ENCODE peak calls at places on chromosomes 6 and 20, in eight cellular contexts. One of them, this sample, is unnamed.
A peak's percentile ranks its signal among the peaks of the same experiment; 100 is the strongest.

GRCh38 chr6:161750677-161751076 is 476.8 kb upstream of the AGPAT4 start:
- DNase-seq in mucosa of descending colon: no peak
- DNase-seq in BJ: no peak
- DNase-seq in fibroblast of pulmonary artery: no peak
- DNase-seq in HL-60: no peak
- DNase-seq in OCI-LY7: no peak
- DNase-seq in colonic mucosa: no peak
- DNase-seq in cardiac muscle cell: no peak
- DNase-seq in this sample: no peak

GRCh38 chr6:42007753-42008528 is 42.4 kb upstream of the TAF8 start:
- DNase-seq in cardiac muscle cell: no peak
- DNase-seq in OCI-LY7: peak; percentile 88
- DNase-seq in BJ: no peak
- DNase-seq in HL-60: no peak
- DNase-seq in mucosa of descending colon: no peak
- DNase-seq in fibroblast of pulmonary artery: no peak
- DNase-seq in colonic mucosa: no peak
- DNase-seq in this sample: no peak

GRCh38 chr6:137999815-138000214 is 107.4 kb downstream of the PERP start:
- DNase-seq in OCI-LY7: no peak
- DNase-seq in cardiac muscle cell: no peak
- DNase-seq in mucosa of descending colon: no peak
- DNase-seq in HL-60: no peak
- DNase-seq in BJ: no peak
- DNase-seq in fibroblast of pulmonary artery: no peak
- DNase-seq in colonic mucosa: no peak
- DNase-seq in this sample: no peak

GRCh38 chr6:36979343-36979742 is 6.7 kb downstream of the MTCH1 start:
- DNase-seq in HL-60: no peak
- DNase-seq in mucosa of descending colon: no peak
- DNase-seq in fibroblast of pulmonary artery: peak; percentile 71
- DNase-seq in OCI-LY7: no peak
- DNase-seq in colonic mucosa: peak; percentile 34
- DNase-seq in cardiac muscle cell: peak; percentile 41
- DNase-seq in BJ: no peak
- DNase-seq in this sample: no peak

GRCh38 chr6:144582939-144583613 is 297.9 kb downstream of the UTRN start:
- DNase-seq in OCI-LY7: peak; percentile 63
- DNase-seq in mucosa of descending colon: peak; percentile 53
- DNase-seq in colonic mucosa: peak; percentile 35
- DNase-seq in fibroblast of pulmonary artery: no peak
- DNase-seq in BJ: no peak
- DNase-seq in HL-60: no peak
- DNase-seq in cardiac muscle cell: peak; percentile 24
- DNase-seq in this sample: no peak

GRCh38 chr6:12280458-12280857 is 9.7 kb upstream of the EDN1 start:
- DNase-seq in colonic mucosa: no peak
- DNase-seq in fibroblast of pulmonary artery: no peak
- DNase-seq in BJ: no peak
- DNase-seq in mucosa of descending colon: no peak
- DNase-seq in cardiac muscle cell: no peak
- DNase-seq in HL-60: no peak
- DNase-seq in OCI-LY7: no peak
- DNase-seq in this sample: no peak

GRCh38 chr20:53897884-53898557 is 172.4 kb downstream of the BCAS1 start:
- DNase-seq in BJ: no peak
- DNase-seq in fibroblast of pulmonary artery: no peak
- DNase-seq in mucosa of descending colon: no peak
- DNase-seq in colonic mucosa: no peak
- DNase-seq in cardiac muscle cell: no peak
- DNase-seq in OCI-LY7: no peak
- DNase-seq in HL-60: no peak
- DNase-seq in this sample: no peak

GRCh38 chr20:39004508-39004907 is 42.4 kb downstream of the DHX35 start:
- DNase-seq in HL-60: no peak
- DNase-seq in mucosa of descending colon: peak; percentile 79
- DNase-seq in colonic mucosa: peak; percentile 79
- DNase-seq in fibroblast of pulmonary artery: no peak
- DNase-seq in BJ: no peak
- DNase-seq in OCI-LY7: no peak
- DNase-seq in cardiac muscle cell: no peak
- DNase-seq in this sample: no peak

GRCh38 chr6:169794317-169795055 is 43.1 kb downstream of the ERMARD start:
- DNase-seq in mucosa of descending colon: no peak
- DNase-seq in OCI-LY7: no peak
- DNase-seq in fibroblast of pulmonary artery: no peak
- DNase-seq in BJ: no peak
- DNase-seq in HL-60: no peak
- DNase-seq in cardiac muscle cell: no peak
- DNase-seq in colonic mucosa: peak; percentile 30
- DNase-seq in this sample: no peak

GRCh38 chr6:42424906-42425474 is 26.7 kb downstream of the TRERF1 start:
- DNase-seq in mucosa of descending colon: no peak
- DNase-seq in cardiac muscle cell: no peak
- DNase-seq in HL-60: no peak
- DNase-seq in fibroblast of pulmonary artery: no peak
- DNase-seq in BJ: no peak
- DNase-seq in OCI-LY7: no peak
- DNase-seq in colonic mucosa: peak; percentile 39
- DNase-seq in this sample: no peak

GRCh38 chr6:29752451-29753308 is 29.4 kb downstream of the HLA-F start:
- DNase-seq in cardiac muscle cell: peak; percentile 93
- DNase-seq in HL-60: peak; percentile 31
- DNase-seq in colonic mucosa: peak; percentile 90
- DNase-seq in OCI-LY7: peak; percentile 90
- DNase-seq in mucosa of descending colon: peak; percentile 91
- DNase-seq in fibroblast of pulmonary artery: peak; percentile 90
- DNase-seq in BJ: peak; percentile 59
- DNase-seq in this sample: peak; percentile 49

GRCh38 chr6:150739711-150740349 is 125.7 kb upstream of the MTHFD1L start:
- DNase-seq in BJ: no peak
- DNase-seq in HL-60: no peak
- DNase-seq in colonic mucosa: no peak
- DNase-seq in fibroblast of pulmonary artery: no peak
- DNase-seq in cardiac muscle cell: no peak
- DNase-seq in mucosa of descending colon: no peak
- DNase-seq in OCI-LY7: no peak
- DNase-seq in this sample: no peak

GRCh38 chr20:13054011-13054410 is 45.2 kb downstream of the SPTLC3 start:
- DNase-seq in mucosa of descending colon: no peak
- DNase-seq in fibroblast of pulmonary artery: no peak
- DNase-seq in BJ: no peak
- DNase-seq in cardiac muscle cell: no peak
- DNase-seq in OCI-LY7: no peak
- DNase-seq in colonic mucosa: no peak
- DNase-seq in HL-60: no peak
- DNase-seq in this sample: no peak

GRCh38 chr20:44495257-44495656 is 19.6 kb downstream of the TTPAL start:
- DNase-seq in mucosa of descending colon: no peak
- DNase-seq in cardiac muscle cell: no peak
- DNase-seq in fibroblast of pulmonary artery: peak; percentile 93
- DNase-seq in HL-60: peak; percentile 63
- DNase-seq in BJ: peak; percentile 42
- DNase-seq in OCI-LY7: no peak
- DNase-seq in colonic mucosa: no peak
- DNase-seq in this sample: no peak

GRCh38 chr20:44496976-44497375 is 21.3 kb downstream of the TTPAL start:
- DNase-seq in cardiac muscle cell: no peak
- DNase-seq in mucosa of descending colon: no peak
- DNase-seq in colonic mucosa: no peak
- DNase-seq in fibroblast of pulmonary artery: peak; percentile 69
- DNase-seq in HL-60: no peak
- DNase-seq in OCI-LY7: no peak
- DNase-seq in BJ: peak; percentile 60
- DNase-seq in this sample: no peak

GRCh38 chr20:44500221-44500620 is 21.6 kb downstream of the SERINC3 start:
- DNase-seq in mucosa of descending colon: no peak
- DNase-seq in BJ: no peak
- DNase-seq in cardiac muscle cell: no peak
- DNase-seq in colonic mucosa: no peak
- DNase-seq in OCI-LY7: no peak
- DNase-seq in HL-60: no peak
- DNase-seq in fibroblast of pulmonary artery: no peak
- DNase-seq in this sample: no peak

GRCh38 chr20:44495802-44496481 is 20.3 kb downstream of the TTPAL start:
- DNase-seq in mucosa of descending colon: no peak
- DNase-seq in fibroblast of pulmonary artery: peak; percentile 89
- DNase-seq in cardiac muscle cell: no peak
- DNase-seq in OCI-LY7: no peak
- DNase-seq in HL-60: no peak
- DNase-seq in colonic mucosa: no peak
- DNase-seq in BJ: peak; percentile 99
- DNase-seq in this sample: no peak

DNA sequence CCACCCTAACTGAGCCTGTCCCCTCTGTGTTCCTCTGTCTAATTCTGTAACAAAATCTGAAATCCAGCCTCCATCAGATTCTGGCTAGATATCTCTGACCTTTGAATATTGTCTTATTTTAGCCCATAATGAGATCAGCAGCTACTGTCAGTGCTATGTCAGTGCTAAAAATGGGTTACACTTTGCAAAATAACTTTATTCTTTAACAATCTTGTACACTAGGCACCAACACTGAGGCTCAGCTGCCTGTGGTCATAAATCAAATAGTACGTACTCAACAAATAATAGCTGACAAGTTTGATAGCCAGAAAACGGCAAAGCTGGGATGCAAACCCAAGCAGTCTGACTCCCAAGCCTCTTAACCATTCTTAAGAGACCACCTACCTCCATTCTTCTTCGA is 22.1 kb downstream of the TTPAL start:
- DNase-seq in fibroblast of pulmonary artery: no peak
- DNase-seq in OCI-LY7: no peak
- DNase-seq in colonic mucosa: no peak
- DNase-seq in mucosa of descending colon: no peak
- DNase-seq in cardiac muscle cell: no peak
- DNase-seq in HL-60: no peak
- DNase-seq in BJ: no peak
- DNase-seq in this sample: no peak
- H3K4me3 ChIP-seq in fibroblast of pulmonary artery: no peak overlapping the region
- H3K4me3 ChIP-seq in OCI-LY7: no peak overlapping the region
- H3K4me3 ChIP-seq in colonic mucosa: no peak overlapping the region
- H3K4me3 ChIP-seq in mucosa of descending colon: no peak overlapping the region
- H3K4me3 ChIP-seq in cardiac muscle cell: no peak overlapping the region
- H3K4me3 ChIP-seq in HL-60: no peak overlapping the region
- H3K4me3 ChIP-seq in BJ: no peak overlapping the region
- H3K4me3 ChIP-seq in this sample: no peak overlapping the region

DNA sequence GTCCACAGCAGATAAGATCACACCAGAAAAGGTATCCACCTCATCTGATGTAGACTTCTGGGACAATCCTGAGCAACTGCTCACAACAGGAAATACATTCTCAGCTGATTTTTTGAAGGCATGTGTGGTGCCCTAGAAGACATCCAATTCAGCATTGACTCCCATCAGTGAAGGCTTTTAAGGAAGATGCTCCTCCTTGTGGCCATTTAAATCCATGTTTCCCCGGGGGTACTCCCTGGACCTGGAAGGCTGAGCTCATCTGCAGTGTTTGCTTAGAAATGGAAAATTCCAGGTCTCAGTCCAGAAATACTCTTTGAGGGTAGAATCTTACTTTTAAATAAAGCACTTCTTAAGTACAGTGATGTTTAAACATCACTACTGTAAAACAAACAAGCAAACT is 195.5 kb upstream of the PDE10A start:
- DNase-seq in cardiac muscle cell: no peak
- DNase-seq in BJ: no peak
- DNase-seq in fibroblast of pulmonary artery: peak; percentile 50
- DNase-seq in HL-60: no peak
- DNase-seq in mucosa of descending colon: no peak
- DNase-seq in OCI-LY7: no peak
- DNase-seq in colonic mucosa: no peak
- DNase-seq in this sample: no peak
- TF ChIP-seq CTCF in cardiac muscle cell: peak; percentile 40
- TF ChIP-seq CTCF in BJ: no peak
- TF ChIP-seq CTCF in fibroblast of pulmonary artery: peak; percentile 40
- TF ChIP-seq CTCF in HL-60: no peak
- TF ChIP-seq CTCF in mucosa of descending colon: no peak
- TF ChIP-seq CTCF in OCI-LY7: peak; percentile 6
- TF ChIP-seq CTCF in colonic mucosa: no peak
- TF ChIP-seq CTCF in this sample: peak; percentile 56

GRCh38 chr6:44341095-44341890 is 1.2 kb upstream of the SPATS1 start:
- DNase-seq in HL-60: no peak
- DNase-seq in fibroblast of pulmonary artery: no peak
- DNase-seq in OCI-LY7: no peak
- DNase-seq in cardiac muscle cell: no peak
- DNase-seq in mucosa of descending colon: no peak
- DNase-seq in BJ: no peak
- DNase-seq in colonic mucosa: no peak
- DNase-seq in this sample: no peak

GRCh38 chr6:44339763-44340625 is 2.5 kb upstream of the SPATS1 start:
- DNase-seq in mucosa of descending colon: no peak
- DNase-seq in OCI-LY7: no peak
- DNase-seq in fibroblast of pulmonary artery: peak; percentile 10
- DNase-seq in colonic mucosa: no peak
- DNase-seq in BJ: no peak
- DNase-seq in cardiac muscle cell: no peak
- DNase-seq in HL-60: no peak
- DNase-seq in this sample: no peak

GRCh38 chr6:44339301-44339700 is 3.1 kb upstream of the SPATS1 start:
- DNase-seq in mucosa of descending colon: no peak
- DNase-seq in OCI-LY7: no peak
- DNase-seq in fibroblast of pulmonary artery: no peak
- DNase-seq in BJ: no peak
- DNase-seq in HL-60: no peak
- DNase-seq in cardiac muscle cell: no peak
- DNase-seq in colonic mucosa: no peak
- DNase-seq in this sample: peak; percentile 30

GRCh38 chr6:44342489-44342888 is at the start of gene SPATS1:
- DNase-seq in OCI-LY7: no peak
- DNase-seq in BJ: no peak
- DNase-seq in mucosa of descending colon: no peak
- DNase-seq in HL-60: no peak
- DNase-seq in colonic mucosa: no peak
- DNase-seq in cardiac muscle cell: no peak
- DNase-seq in fibroblast of pulmonary artery: no peak
- DNase-seq in this sample: no peak

GRCh38 chr6:44342052-44342451 is 398 bp upstream of the SPATS1 start:
- DNase-seq in mucosa of descending colon: no peak
- DNase-seq in OCI-LY7: no peak
- DNase-seq in cardiac muscle cell: no peak
- DNase-seq in HL-60: no peak
- DNase-seq in BJ: no peak
- DNase-seq in colonic mucosa: no peak
- DNase-seq in fibroblast of pulmonary artery: no peak
- DNase-seq in this sample: no peak
- H3K4me3 ChIP-seq in mucosa of descending colon: no peak overlapping the region
- H3K4me3 ChIP-seq in OCI-LY7: no peak overlapping the region
- H3K4me3 ChIP-seq in cardiac muscle cell: no peak overlapping the region
- H3K4me3 ChIP-seq in HL-60: peak overlapping the region; percentile 35
- H3K4me3 ChIP-seq in BJ: no peak overlapping the region
- H3K4me3 ChIP-seq in colonic mucosa: no peak overlapping the region
- H3K4me3 ChIP-seq in fibroblast of pulmonary artery: no peak overlapping the region
- H3K4me3 ChIP-seq in this sample: no peak overlapping the region

DNA sequence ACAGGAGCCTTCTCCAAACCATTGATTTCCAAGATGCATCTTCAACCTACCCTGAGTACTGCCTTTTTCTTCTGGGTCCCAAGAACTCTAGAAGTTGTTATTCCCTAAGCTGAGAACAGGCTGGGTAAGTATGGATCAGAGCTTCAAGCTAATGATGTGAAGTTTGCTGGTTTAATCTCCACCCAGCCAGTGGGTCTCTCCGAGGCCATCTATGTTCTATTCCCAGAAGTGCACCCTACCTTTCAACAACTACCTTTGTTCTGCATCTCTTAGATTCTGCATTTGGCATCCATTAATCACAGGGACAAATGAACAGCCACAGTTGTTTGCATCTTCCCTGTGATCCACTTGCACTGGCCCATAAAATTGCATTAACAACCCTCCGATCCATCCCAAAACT is 246.2 kb downstream of the HIVEP2 start:
- DNase-seq in mucosa of descending colon: no peak
- DNase-seq in colonic mucosa: no peak
- DNase-seq in cardiac muscle cell: no peak
- DNase-seq in BJ: no peak
- DNase-seq in OCI-LY7: peak; percentile 15
- DNase-seq in HL-60: no peak
- DNase-seq in fibroblast of pulmonary artery: no peak
- DNase-seq in this sample: no peak
- TF ChIP-seq CTCF in mucosa of descending colon: no peak
- TF ChIP-seq CTCF in colonic mucosa: no peak
- TF ChIP-seq CTCF in cardiac muscle cell: no peak
- TF ChIP-seq CTCF in BJ: no peak
- TF ChIP-seq CTCF in OCI-LY7: peak; percentile 35
- TF ChIP-seq CTCF in HL-60: no peak
- TF ChIP-seq CTCF in fibroblast of pulmonary artery: peak; percentile 19
- TF ChIP-seq CTCF in this sample: peak; percentile 16

This sample was measured in LNCaP clone FGC.